ENCODE peak calls at places on chromosomes 6 and 20, in four cellular contexts. Z is cardiac fibroblast; J is stimulated activated CD4-positive, alpha-beta T cell treated with anti-CD3 and anti-CD28 coated beads, TNF-alpha, amount 100 ng/mL, for 24 hours; M is A549. Q is an unnamed sample.

GRCh38 chr6:15421945-15422733 is 176.3 kb downstream of the JARID2 start:
- DNase-seq in Z (no peak), J (peak), M (no peak), Q (no peak)

GRCh38 chr6:82298012-82298411 is 50.5 kb upstream of the IBTK start:
- DNase-seq in Z (no peak), J (no peak), M (peak), Q (peak)

GRCh38 chr6:130167655-130168054 is 55.1 kb downstream of the SAMD3 start:
- DNase-seq in Z (peak), J (no peak), M (no peak), Q (peak)

GRCh38 chr20:62350098-62350628 is 16.9 kb downstream of the LAMA5 start:
- DNase-seq in Z (no peak), J (no peak), M (peak), Q (no peak)

GRCh38 chr20:39378781-39379180 is 416.6 kb downstream of the DHX35 start:
- DNase-seq in Z (no peak), J (no peak), M (no peak), Q (no peak)

GRCh38 chr20:47664068-47664437 is 121.2 kb downstream of the SULF2 start:
- DNase-seq in Z (no peak), J (no peak), M (no peak), Q (no peak)

GRCh38 chr6:16318538-16318937 is 80.2 kb downstream of the GMPR start:
- DNase-seq in Z (peak), J (peak), M (no peak), Q (peak)

GRCh38 chr6:30842754-30843610 is 41.3 kb upstream of the DDR1 start:
- DNase-seq in Z (peak), J (no peak), M (no peak), Q (no peak)

GRCh38 chr6:41080623-41081022 is 7.8 kb downstream of the NFYA start:
- DNase-seq in Z (no peak), J (no peak), M (no peak), Q (no peak)

GRCh38 chr6:74631558-74631957 is 574.3 kb downstream of the COL12A1 start:
- DNase-seq in Z (peak), J (no peak), M (no peak), Q (no peak)

GRCh38 chr20:5933802-5934436 is 16.4 kb downstream of the TRMT6 start:
- DNase-seq in Z (no peak), J (no peak), M (peak), Q (peak)

GRCh38 chr6:3440911-3441310 is 15.9 kb downstream of the SLC22A23 start:
- DNase-seq in Z (no peak), J (no peak), M (no peak), Q (no peak)

GRCh38 chr6:163489584-163489983 is 75.1 kb downstream of the QKI start:
- DNase-seq in Z (no peak), J (no peak), M (no peak), Q (peak)

GRCh38 chr6:145143379-145143778 is 591.9 kb downstream of the EPM2A start:
- DNase-seq in Z (no peak), J (no peak), M (no peak), Q (no peak)

GRCh38 chr20:15604406-15604805 is 968.8 kb downstream of the KIF16B start:
- DNase-seq in Z (no peak), J (no peak), M (no peak), Q (no peak)

GRCh38 chr6:167056370-167056769 is 57.2 kb downstream of the CEP43 start:
- DNase-seq in Z (peak), J (no peak), M (no peak), Q (no peak)

GRCh38 chr20:17431621-17432364 is 99.4 kb downstream of the BFSP1 start:
- DNase-seq in Z (peak), J (peak), M (peak), Q (peak)

GRCh38 chr6:44263357-44264100 is 1.8 kb downstream of the NFKBIE start:
- DNase-seq in Z (peak), J (no peak), M (peak), Q (no peak)

GRCh38 chr20:21526776-21527175 is 12.9 kb upstream of the NKX2-2 start:
- DNase-seq in Z (no peak), J (no peak), M (no peak), Q (no peak)

GRCh38 chr6:13091192-13091591 is 237.1 kb downstream of the TBC1D7 start:
- DNase-seq in Z (no peak), J (no peak), M (no peak), Q (no peak)

GRCh38 chr20:51393566-51393965 is 149.0 kb downstream of the NFATC2 start:
- DNase-seq in Z (no peak), J (no peak), M (no peak), Q (no peak)

GRCh38 chr6:2432258-2432657 is 186.9 kb upstream of the GMDS start:
- DNase-seq in Z (peak), J (no peak), M (no peak), Q (peak)

GRCh38 chr6:20893415-20893814 is 359.2 kb downstream of the CDKAL1 start:
- DNase-seq in Z (no peak), J (no peak), M (no peak), Q (no peak)

GRCh38 chr6:104952911-104953409 is 3.9 kb upstream of the LIN28B start:
- DNase-seq in Z (no peak), J (no peak), M (no peak), Q (no peak)

GRCh38 chr6:158050107-158050735 is 68.6 kb downstream of the SYNJ2 start:
- DNase-seq in Z (no peak), J (no peak), M (no peak), Q (no peak)

GRCh38 chr20:37992802-37993538 is 40.3 kb downstream of the TTI1 start:
- DNase-seq in Z (peak), J (peak), M (peak), Q (peak)

GRCh38 chr6:4844108-4844507 is 67.9 kb downstream of the CDYL start:
- DNase-seq in Z (no peak), J (no peak), M (no peak), Q (no peak)

GRCh38 chr20:23200413-23200812 is 114.3 kb upstream of the CD93 start:
- DNase-seq in Z (no peak), J (no peak), M (no peak), Q (no peak)

GRCh38 chr6:153208706-153209105 is 77.6 kb upstream of the RGS17 start:
- DNase-seq in Z (no peak), J (no peak), M (no peak), Q (no peak)